ENCODE peak calls at places on chromosome 16, in eight cellular contexts. V is tibial nerve; S is psoas muscle; P is K562; U is kidney; I is brain microvascular endothelial cell; G is WERI-Rb-1; F is CD8-positive, alpha-beta T cell. R is an unnamed sample. For H3K36me3, the result is how much of the 10 kb centered on the place peaks cover.

GRCh38 chr16:14371778-14372431 is 258.2 kb downstream of the PARN start:
- DNase-seq in V (no peak), S (no peak), P (peak), U (no peak), I (no peak), G (peak), F (no peak), R (no peak)

GRCh38 chr16:47873434-47873833 is 282.4 kb downstream of the ABCC12 start:
- DNase-seq in V (no peak), S (no peak), P (peak), U (no peak), I (no peak), G (peak), F (no peak), R (no peak)

GRCh38 chr16:11111166-11111565 is 144.8 kb downstream of the SOCS1 start:
- DNase-seq in V (no peak), S (no peak), P (no peak), U (no peak), I (no peak), G (no peak), F (no peak), R (no peak)

GRCh38 chr16:49048557-49048956 is 233.1 kb downstream of the CBLN1 start:
- DNase-seq in V (no peak), S (no peak), P (no peak), U (no peak), I (no peak), G (no peak), F (no peak), R (peak)

GRCh38 chr16:9567674-9568073 is 476.2 kb downstream of the HAPSTR1 start:
- DNase-seq in V (no peak), S (no peak), P (no peak), U (no peak), I (no peak), G (peak), F (no peak), R (no peak)

GRCh38 chr16:57711-58110 is 4.1 kb downstream of the SNRNP25 start:
- DNase-seq in V (no peak), S (peak), P (no peak), U (no peak), I (no peak), G (no peak), F (no peak), R (no peak)

GRCh38 chr16:1301562-1301961 is 7.9 kb upstream of the UBE2I start:
- DNase-seq in V (no peak), S (no peak), P (no peak), U (peak), I (no peak), G (no peak), F (no peak), R (no peak)

GRCh38 chr16:46812781-46813555 is 18.0 kb downstream of the C16orf87 start:
- DNase-seq in V (no peak), S (no peak), P (no peak), U (no peak), I (no peak), G (no peak), F (no peak), R (peak)

GRCh38 chr16:89581045-89581695 is 5.6 kb downstream of the CPNE7 start:
- DNase-seq in V (no peak), S (no peak), P (no peak), U (peak), I (peak), G (no peak), F (no peak), R (peak)

GRCh38 chr16:49495596-49496355 is 122.2 kb downstream of the C16orf78 start:
- DNase-seq in V (no peak), S (no peak), P (no peak), U (no peak), I (no peak), G (no peak), F (no peak), R (no peak)

GRCh38 chr16:17471745-17472075 is 950 bp upstream of the XYLT1 start:
- DNase-seq in V (no peak), S (no peak), P (no peak), U (no peak), I (no peak), G (no peak), F (no peak), R (no peak)

GRCh38 chr16:9901-10665 is 43.3 kb downstream of the POLR3K start:
- DNase-seq in V (no peak), S (no peak), P (no peak), U (no peak), I (no peak), G (peak), F (no peak), R (no peak)

GRCh38 chr16:86566966-86567700 is 504 bp downstream of the FOXC2 start:
- DNase-seq in V (no peak), S (no peak), P (no peak), U (peak), I (peak), G (no peak), F (no peak), R (no peak)

GRCh38 chr16:55572439-55572838 is 6.0 kb downstream of the CAPNS2 start:
- DNase-seq in V (no peak), S (no peak), P (no peak), U (no peak), I (no peak), G (no peak), F (no peak), R (peak)

GRCh38 chr16:81641403-81642106 is 137.5 kb upstream of the PLCG2 start:
- DNase-seq in V (no peak), S (no peak), P (no peak), U (no peak), I (no peak), G (no peak), F (no peak), R (no peak)

GRCh38 chr16:79716645-79717323 is 116.2 kb upstream of the MAF start:
- DNase-seq in V (no peak), S (no peak), P (no peak), U (no peak), I (peak), G (no peak), F (no peak), R (no peak)

GRCh38 chr16:49557070-49557446 is 183.5 kb downstream of the C16orf78 start:
- DNase-seq in V (no peak), S (no peak), P (no peak), U (no peak), I (no peak), G (peak), F (no peak), R (no peak)

GRCh38 chr16:10514369-10515055 is 65.9 kb downstream of the EMP2 start:
- DNase-seq in V (peak), S (no peak), P (peak), U (no peak), I (peak), G (peak), F (peak), R (peak)

GRCh38 chr16:17258848-17259713 is 211.7 kb downstream of the XYLT1 start:
- DNase-seq in V (no peak), S (no peak), P (peak), U (no peak), I (no peak), G (no peak), F (no peak), R (no peak)

GRCh38 chr16:86824751-86825310 is 246.5 kb downstream of the FOXL1 start:
- DNase-seq in V (no peak), S (no peak), P (no peak), U (no peak), I (peak), G (no peak), F (no peak), R (peak)

GRCh38 chr16:69872888-69873287 is 78.2 kb upstream of the CLEC18A start:
- DNase-seq in V (no peak), S (no peak), P (no peak), U (no peak), I (no peak), G (no peak), F (no peak), R (no peak)

GRCh38 chr16:83187404-83187803 is 560.6 kb downstream of the CDH13 start:
- DNase-seq in V (no peak), S (no peak), P (no peak), U (no peak), I (peak), G (no peak), F (no peak), R (peak)

GRCh38 chr16:78563905-78564304 is 464.5 kb downstream of the WWOX start:
- DNase-seq in V (no peak), S (no peak), P (no peak), U (no peak), I (no peak), G (no peak), F (no peak), R (peak)

GRCh38 chr16:19210175-19210924 is 42.3 kb downstream of the SYT17 start:
- DNase-seq in V (no peak), S (no peak), P (no peak), U (no peak), I (no peak), G (no peak), F (no peak), R (peak)

GRCh38 chr16:75097941-75098897 is 18.4 kb downstream of the LDHD start:
- DNase-seq in V (no peak), S (no peak), P (no peak), U (peak), I (no peak), G (no peak), F (peak), R (peak)

GRCh38 chr16:24846548-24847357 is 990 bp downstream of the SLC5A11 start:
- DNase-seq in V (no peak), S (no peak), P (no peak), U (no peak), I (no peak), G (no peak), F (no peak), R (no peak)

GRCh38 chr16:89985219-89985618 is 34.0 kb downstream of the DBNDD1 start:
- DNase-seq in V (no peak), S (no peak), P (no peak), U (no peak), I (no peak), G (no peak), F (no peak), R (no peak)

GRCh38 chr16:58466396-58466795 is 33.5 kb upstream of the NDRG4 start:
- DNase-seq in V (no peak), S (no peak), P (no peak), U (no peak), I (no peak), G (no peak), F (no peak), R (no peak)

GRCh38 chr16:58465817-58466216 is 34.1 kb upstream of the NDRG4 start:
- DNase-seq in V (no peak), S (no peak), P (no peak), U (no peak), I (no peak), G (no peak), F (no peak), R (no peak)

GRCh38 chr16:58462997-58463891 is 36.7 kb upstream of the NDRG4 start:
- DNase-seq in V (no peak), S (no peak), P (no peak), U (no peak), I (no peak), G (peak), F (no peak), R (no peak)

GRCh38 chr16:58464047-58464915 is 35.7 kb upstream of the NDRG4 start:
- DNase-seq in V (no peak), S (no peak), P (no peak), U (no peak), I (no peak), G (peak), F (no peak), R (no peak)

GRCh38 chr16:58464916-58465731 is 34.8 kb upstream of the NDRG4 start:
- DNase-seq in V (no peak), S (no peak), P (no peak), U (no peak), I (no peak), G (peak), F (no peak), R (no peak)
- H3K4me3 ChIP-seq in V (peak), S (peak), P (no peak), U (peak), I (no peak), G (peak), F (no peak), R (no peak)

GRCh38 chr16:54361813-54362212 is 75.2 kb upstream of the IRX3 start:
- DNase-seq in V (no peak), S (no peak), P (no peak), U (no peak), I (no peak), G (no peak), F (no peak), R (no peak)
- TF ChIP-seq CTCF in V (no peak), S (no peak), P (no peak), U (no peak), I (peak), G (peak), F (no peak), R (no peak)

GRCh38 chr16:3734758-3735221 is 17.5 kb upstream of the TRAP1 start:
- DNase-seq in V (no peak), S (no peak), P (no peak), U (no peak), I (no peak), G (no peak), F (no peak), R (no peak)

GRCh38 chr16:3730161-3731125 is 13.1 kb upstream of the TRAP1 start:
- DNase-seq in V (no peak), S (no peak), P (no peak), U (peak), I (no peak), G (no peak), F (no peak), R (no peak)

GRCh38 chr16:3734084-3734757 is 16.9 kb upstream of the TRAP1 start:
- DNase-seq in V (no peak), S (no peak), P (no peak), U (peak), I (no peak), G (no peak), F (no peak), R (no peak)

GRCh38 chr16:3731126-3731935 is 14.0 kb upstream of the TRAP1 start:
- DNase-seq in V (no peak), S (no peak), P (no peak), U (peak), I (no peak), G (no peak), F (no peak), R (no peak)

GRCh38 chr16:3732171-3732570 is 14.8 kb upstream of the TRAP1 start:
- DNase-seq in V (no peak), S (no peak), P (no peak), U (peak), I (no peak), G (no peak), F (no peak), R (no peak)
- H3K36me3 ChIP-seq in V (half or more), S (under half), P (half or more), U (half or more), I (half or more), G (half or more), F (half or more), R (half or more)

DNA sequence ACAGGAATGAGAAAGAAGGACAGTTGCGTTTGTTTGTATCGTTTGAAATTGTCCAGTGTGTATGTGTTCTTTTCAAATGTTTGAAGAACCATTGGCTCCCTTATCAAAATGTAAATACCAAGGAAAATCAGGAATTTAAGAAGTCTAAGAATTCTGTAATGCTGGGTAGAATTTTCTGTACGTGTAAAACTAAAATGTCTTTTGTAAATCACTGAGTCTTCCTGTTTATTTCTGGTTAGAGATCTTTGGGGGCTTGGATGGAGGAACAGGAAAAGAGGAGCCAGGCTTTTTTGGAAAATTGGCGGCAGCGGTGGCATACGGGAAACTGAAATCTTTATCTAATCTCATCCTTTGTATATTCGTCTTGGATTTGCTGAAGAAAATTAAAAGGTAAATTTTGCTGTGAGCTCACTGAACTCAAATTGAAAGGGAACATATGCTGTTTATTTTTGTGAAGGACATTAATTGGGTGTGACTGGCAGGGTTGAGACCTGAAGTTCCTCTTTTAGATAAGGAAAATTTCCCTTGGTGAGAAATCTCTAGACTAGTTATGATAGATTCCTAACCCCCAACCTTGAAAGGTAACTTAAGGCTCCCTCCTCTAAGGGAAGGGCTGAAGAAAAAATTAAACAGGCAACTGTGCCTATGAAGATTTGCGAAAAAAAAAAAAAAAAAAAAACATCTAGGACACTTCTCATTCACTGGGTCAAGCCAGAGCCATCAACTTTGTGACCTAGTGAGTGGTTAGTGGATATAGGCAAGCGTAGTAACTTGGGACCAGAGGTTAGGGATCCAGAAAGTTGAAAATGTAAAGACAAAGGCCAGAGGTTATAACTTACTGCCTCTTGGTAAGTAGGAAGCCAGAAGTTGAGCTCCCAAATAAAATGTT is 10.8 kb downstream of the TAT start:
- DNase-seq in V (no peak), S (no peak), P (no peak), U (no peak), I (no peak), G (no peak), F (no peak), R (no peak)
- H3K4me3 ChIP-seq in V (no peak), S (no peak), P (peak), U (peak), I (no peak), G (peak), F (peak), R (no peak)

DNA sequence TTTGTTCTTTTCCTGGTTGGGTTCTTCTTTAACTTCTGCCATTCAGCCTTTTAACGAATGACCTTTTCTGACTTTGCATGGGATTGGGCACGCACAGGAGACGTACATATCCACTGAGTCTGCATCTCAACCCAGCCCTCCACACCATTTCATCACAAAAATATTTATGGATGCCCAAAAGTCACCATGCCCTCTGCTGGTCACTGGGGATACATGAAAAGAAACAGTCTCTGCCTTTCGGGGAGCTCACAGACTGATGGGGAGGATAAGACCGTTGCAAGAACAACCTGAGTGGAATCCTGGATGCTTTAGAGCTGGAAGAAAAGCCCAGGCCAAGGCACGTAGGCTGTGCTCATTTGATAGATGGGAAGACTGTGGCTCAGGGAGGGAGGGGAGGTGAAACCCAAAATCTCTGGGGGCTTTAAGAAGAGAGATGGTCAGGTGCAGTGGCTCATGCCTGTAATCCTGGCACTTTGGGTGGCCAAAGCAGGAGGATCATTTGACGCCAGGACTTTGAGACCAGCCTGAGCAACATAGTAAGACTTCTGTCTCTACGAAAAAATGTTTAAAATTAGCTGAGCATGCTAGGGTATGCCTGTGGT is 7.9 kb upstream of the MT2A start:
- DNase-seq in V (peak), S (no peak), P (peak), U (no peak), I (peak), G (peak), F (peak), R (peak)
- TF ChIP-seq CTCF in V (peak), S (peak), P (peak), U (peak), I (peak), G (peak), F (peak), R (peak)

GRCh38 chr16:30700971-30701370 is 2.0 kb downstream of the SRCAP start:
- DNase-seq in V (no peak), S (no peak), P (no peak), U (no peak), I (no peak), G (no peak), F (no peak), R (no peak)
- H3K36me3 ChIP-seq in V (under half), S (under half), P (half or more), U (under half), I (under half), G (half or more), F (under half), R (under half)

GRCh38 chr16:88380619-88381018 is 2.1 kb upstream of the ZNF469 start:
- DNase-seq in V (no peak), S (no peak), P (no peak), U (peak), I (no peak), G (no peak), F (no peak), R (no peak)

GRCh38 chr16:88383401-88384221 is 852 bp downstream of the ZNF469 start:
- DNase-seq in V (no peak), S (peak), P (no peak), U (peak), I (peak), G (peak), F (no peak), R (no peak)

GRCh38 chr16:88384222-88385111 is 1.7 kb downstream of the ZNF469 start:
- DNase-seq in V (no peak), S (peak), P (no peak), U (peak), I (no peak), G (no peak), F (no peak), R (no peak)

GRCh38 chr16:88381820-88382451 is 823 bp upstream of the ZNF469 start:
- DNase-seq in V (no peak), S (peak), P (no peak), U (peak), I (no peak), G (no peak), F (no peak), R (no peak)

DNA sequence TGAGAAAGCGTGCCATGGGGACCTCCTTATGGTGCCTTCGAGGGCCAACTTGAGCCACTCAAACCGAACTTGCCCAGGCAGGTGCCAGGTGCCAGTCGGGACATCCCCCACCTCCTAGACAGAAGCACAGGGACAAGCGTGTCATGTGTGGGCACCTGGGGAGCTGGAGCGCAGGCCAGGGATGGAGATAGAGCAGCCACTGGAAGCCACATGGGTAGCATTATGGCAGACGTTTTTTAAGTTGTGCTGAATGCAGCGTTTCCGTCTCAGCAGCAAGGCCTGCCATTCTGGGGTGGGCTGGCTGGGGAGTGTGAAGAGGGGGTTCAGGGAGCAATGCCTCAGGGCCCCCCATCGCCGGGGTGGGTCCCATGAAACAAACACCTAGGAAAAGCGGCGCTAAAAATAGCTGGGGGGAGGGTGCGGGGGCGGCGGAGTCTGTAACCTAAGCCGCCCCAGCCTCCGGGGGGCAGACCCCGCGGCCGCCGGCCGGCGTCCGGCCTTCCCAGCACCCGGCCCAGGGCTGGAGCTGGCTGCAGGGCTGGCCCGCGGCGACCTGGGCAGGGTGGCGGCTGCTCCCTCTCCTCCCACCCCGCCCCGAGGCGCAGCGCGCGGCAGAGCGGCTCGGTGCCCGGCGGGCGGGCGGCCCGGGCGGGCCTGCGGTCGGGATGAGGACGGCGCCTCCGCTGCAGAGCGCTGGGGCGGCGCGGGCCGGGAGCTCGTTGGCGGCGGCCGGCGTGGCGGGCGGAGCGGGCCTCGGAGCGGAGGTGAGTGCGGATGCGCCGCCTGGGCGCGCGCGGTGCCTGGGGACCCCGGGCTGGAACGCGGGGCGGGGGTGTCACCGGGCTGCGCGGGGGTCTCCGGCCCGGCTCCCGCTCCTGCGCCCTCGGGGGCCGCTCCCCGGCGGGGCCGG is at the start of gene ZNF469:
- DNase-seq in V (no peak), S (peak), P (no peak), U (peak), I (no peak), G (no peak), F (no peak), R (no peak)
- H3K4me3 ChIP-seq in V (peak), S (peak), P (no peak), U (no peak), I (peak), G (peak), F (no peak), R (no peak)

R was measured in bronchial epithelial cell.